ENCODE peak calls at places on chromosomes 5 and 9, in four cellular contexts. One of them, this sample, is unnamed.

GRCh38 chr5:43208658-43209057 is 16.6 kb downstream of the NIM1K start:
- DNase-seq in GM23338: no peak
- DNase-seq in neural progenitor cell: no peak
- DNase-seq in A549: no peak
- DNase-seq in this sample: no peak

GRCh38 chr5:142403583-142403982 is 78.8 kb upstream of the SPRY4 start:
- DNase-seq in GM23338: peak; percentile 65
- DNase-seq in neural progenitor cell: no peak
- DNase-seq in A549: no peak
- DNase-seq in this sample: no peak

GRCh38 chr5:112186401-112186990 is 232.6 kb downstream of the EPB41L4A start:
- DNase-seq in GM23338: peak; percentile 70
- DNase-seq in neural progenitor cell: peak; percentile 55
- DNase-seq in A549: peak; percentile 57
- DNase-seq in this sample: no peak

GRCh38 chr9:76441551-76442322 is 17.2 kb upstream of the GCNT1 start:
- DNase-seq in GM23338: no peak
- DNase-seq in A549: no peak
- DNase-seq in neural progenitor cell: no peak
- DNase-seq in this sample: no peak

GRCh38 chr5:176596689-176597416 is 13.1 kb downstream of the GPRIN1 start:
- DNase-seq in GM23338: peak; percentile 83
- DNase-seq in neural progenitor cell: peak; percentile 79
- DNase-seq in A549: no peak
- DNase-seq in this sample: peak; percentile 76

GRCh38 chr9:129624168-129624759 is 1.7 kb upstream of the NTMT1 start:
- DNase-seq in neural progenitor cell: peak; percentile 83
- DNase-seq in GM23338: peak; percentile 89
- DNase-seq in A549: peak; percentile 61
- DNase-seq in this sample: peak; percentile 84

GRCh38 chr5:61256474-61256873 is 75.6 kb upstream of the ZSWIM6 start:
- DNase-seq in GM23338: no peak
- DNase-seq in neural progenitor cell: no peak
- DNase-seq in A549: no peak
- DNase-seq in this sample: no peak

GRCh38 chr5:62315376-62316049 is 9.5 kb downstream of the KIF2A start:
- DNase-seq in neural progenitor cell: no peak
- DNase-seq in A549: no peak
- DNase-seq in GM23338: no peak
- DNase-seq in this sample: no peak

DNA sequence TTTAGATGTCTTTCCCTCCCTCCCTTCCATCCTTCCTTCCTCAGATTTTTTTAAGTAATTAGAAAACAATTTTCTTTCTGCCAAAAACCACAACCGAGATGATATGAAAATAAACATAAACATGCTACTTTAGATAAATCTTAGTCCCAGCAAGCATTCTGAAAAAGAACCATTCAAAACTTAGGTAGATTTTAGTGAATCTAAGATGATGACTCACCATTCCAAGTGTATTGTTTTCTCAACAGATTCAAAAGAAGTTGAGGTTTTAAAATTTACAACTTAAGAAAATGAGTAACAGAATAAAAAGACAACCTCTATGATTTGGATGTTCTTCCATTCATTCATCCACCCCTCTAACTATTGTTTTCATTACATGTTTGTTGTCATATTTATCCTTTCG is 465.1 kb downstream of the PDE4D start:
- DNase-seq in GM23338: no peak
- DNase-seq in A549: no peak
- DNase-seq in neural progenitor cell: no peak
- DNase-seq in this sample: no peak
- H3K4me2 ChIP-seq in GM23338: no peak overlapping the region
- H3K4me2 ChIP-seq in A549: peak overlapping the region; percentile 10
- H3K4me2 ChIP-seq in neural progenitor cell: no peak overlapping the region
- H3K4me2 ChIP-seq in this sample: no peak overlapping the region

DNA sequence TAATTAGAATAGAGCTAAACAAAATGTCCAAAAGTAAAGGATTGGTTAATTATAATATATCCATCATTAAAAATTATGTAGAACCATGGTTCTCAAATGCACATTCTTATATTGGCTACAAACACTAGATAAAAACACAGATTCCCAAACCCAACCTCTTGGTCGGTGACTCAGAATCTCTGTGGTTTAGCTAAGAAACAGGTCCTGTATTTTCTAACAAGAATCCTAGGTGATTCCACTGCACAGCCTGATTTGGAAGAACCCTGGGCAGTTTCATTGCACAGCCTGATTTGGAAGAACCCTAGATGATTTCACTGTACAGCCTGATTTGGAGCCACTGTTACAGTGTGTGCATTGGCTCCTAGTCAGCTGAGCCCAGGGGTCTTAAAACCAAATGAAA is 67.9 kb downstream of the KIAA1958 start:
- DNase-seq in A549: no peak
- DNase-seq in GM23338: no peak
- DNase-seq in neural progenitor cell: no peak
- DNase-seq in this sample: no peak
- H3K4me2 ChIP-seq in A549: no peak overlapping the region
- H3K4me2 ChIP-seq in GM23338: no peak overlapping the region
- H3K4me2 ChIP-seq in neural progenitor cell: no peak overlapping the region
- H3K4me2 ChIP-seq in this sample: no peak overlapping the region

GRCh38 chr5:143759368-143760136 is 52.4 kb upstream of the HMHB1 start:
- DNase-seq in A549: no peak
- DNase-seq in neural progenitor cell: no peak
- DNase-seq in GM23338: no peak
- DNase-seq in this sample: no peak

GRCh38 chr5:143758750-143759149 is 53.2 kb upstream of the HMHB1 start:
- DNase-seq in A549: no peak
- DNase-seq in GM23338: no peak
- DNase-seq in neural progenitor cell: no peak
- DNase-seq in this sample: no peak

GRCh38 chr5:143757116-143757515 is 54.8 kb upstream of the HMHB1 start:
- DNase-seq in A549: no peak
- DNase-seq in GM23338: no peak
- DNase-seq in neural progenitor cell: no peak
- DNase-seq in this sample: no peak

GRCh38 chr5:143755969-143756368 is 56.0 kb upstream of the HMHB1 start:
- DNase-seq in neural progenitor cell: no peak
- DNase-seq in GM23338: no peak
- DNase-seq in A549: no peak
- DNase-seq in this sample: no peak

DNA sequence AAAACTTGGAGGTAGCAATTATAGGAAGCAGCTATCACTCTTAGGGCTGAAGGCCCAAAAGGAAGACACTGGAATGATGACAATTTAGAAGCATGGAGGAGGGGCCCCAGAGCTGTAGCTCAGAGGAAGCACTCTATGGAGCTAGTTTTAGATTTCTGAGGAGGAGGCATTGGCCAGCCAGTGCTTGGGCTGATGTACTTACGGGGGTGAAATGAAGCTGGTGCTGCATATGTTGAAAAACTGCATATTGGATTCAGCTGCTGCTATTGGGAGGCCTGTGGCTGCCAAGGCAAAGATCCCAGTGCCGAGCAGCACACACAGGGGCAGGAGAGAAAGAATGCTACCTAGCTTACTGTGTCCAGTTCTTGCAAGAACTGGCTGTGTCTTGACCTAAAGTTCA is 53.9 kb upstream of the HMHB1 start:
- DNase-seq in neural progenitor cell: no peak
- DNase-seq in A549: no peak
- DNase-seq in GM23338: no peak
- DNase-seq in this sample: no peak
- H3K4me2 ChIP-seq in neural progenitor cell: no peak overlapping the region
- H3K4me2 ChIP-seq in A549: no peak overlapping the region
- H3K4me2 ChIP-seq in GM23338: no peak overlapping the region
- H3K4me2 ChIP-seq in this sample: no peak overlapping the region

GRCh38 chr9:124475868-124476690 is 25.8 kb downstream of the ADGRD2 start:
- DNase-seq in neural progenitor cell: no peak
- DNase-seq in A549: no peak
- DNase-seq in GM23338: no peak
- DNase-seq in this sample: no peak
- H3K4me2 ChIP-seq in neural progenitor cell: peak overlapping the region; percentile 78
- H3K4me2 ChIP-seq in A549: no peak overlapping the region
- H3K4me2 ChIP-seq in GM23338: no peak overlapping the region
- H3K4me2 ChIP-seq in this sample: no peak overlapping the region

GRCh38 chr5:88140396-88140862 is 128.2 kb downstream of the TMEM161B start:
- DNase-seq in neural progenitor cell: peak; percentile 69
- DNase-seq in A549: no peak
- DNase-seq in GM23338: peak; percentile 94
- DNase-seq in this sample: peak; percentile 91
- H3K4me2 ChIP-seq in neural progenitor cell: peak overlapping the region; percentile 84
- H3K4me2 ChIP-seq in A549: peak overlapping the region; percentile 87
- H3K4me2 ChIP-seq in GM23338: peak overlapping the region; percentile 72
- H3K4me2 ChIP-seq in this sample: peak overlapping the region; percentile 98

GRCh38 chr9:134891016-134891589 is 10.5 kb downstream of the FCN2 start:
- DNase-seq in A549: no peak
- DNase-seq in GM23338: no peak
- DNase-seq in neural progenitor cell: no peak
- DNase-seq in this sample: no peak

GRCh38 chr9:134888603-134889195 is 8.1 kb downstream of the FCN2 start:
- DNase-seq in neural progenitor cell: no peak
- DNase-seq in A549: no peak
- DNase-seq in GM23338: no peak
- DNase-seq in this sample: no peak

GRCh38 chr9:134891713-134892112 is 11.1 kb downstream of the FCN2 start:
- DNase-seq in neural progenitor cell: no peak
- DNase-seq in A549: no peak
- DNase-seq in GM23338: no peak
- DNase-seq in this sample: no peak

GRCh38 chr9:134887686-134888602 is 7.3 kb downstream of the FCN2 start:
- DNase-seq in A549: no peak
- DNase-seq in neural progenitor cell: no peak
- DNase-seq in GM23338: no peak
- DNase-seq in this sample: peak; percentile 25

GRCh38 chr9:134889386-134890214 is 9.0 kb downstream of the FCN2 start:
- DNase-seq in GM23338: no peak
- DNase-seq in A549: no peak
- DNase-seq in neural progenitor cell: no peak
- DNase-seq in this sample: no peak
- H3K4me2 ChIP-seq in GM23338: no peak overlapping the region
- H3K4me2 ChIP-seq in A549: no peak overlapping the region
- H3K4me2 ChIP-seq in neural progenitor cell: no peak overlapping the region
- H3K4me2 ChIP-seq in this sample: no peak overlapping the region

GRCh38 chr5:32711693-32712462 is 757 bp downstream of the NPR3 start:
- DNase-seq in neural progenitor cell: peak; percentile 62
- DNase-seq in A549: peak; percentile 52
- DNase-seq in GM23338: peak; percentile 52
- DNase-seq in this sample: peak; percentile 51
- H3K4me2 ChIP-seq in neural progenitor cell: peak overlapping the region; percentile 93
- H3K4me2 ChIP-seq in A549: peak overlapping the region; percentile 82
- H3K4me2 ChIP-seq in GM23338: peak overlapping the region; percentile 87
- H3K4me2 ChIP-seq in this sample: peak overlapping the region; percentile 85

GRCh38 chr9:107119294-107119693 is 163.8 kb upstream of the RAD23B start:
- DNase-seq in A549: no peak
- DNase-seq in GM23338: no peak
- DNase-seq in neural progenitor cell: no peak
- DNase-seq in this sample: no peak
- H3K4me2 ChIP-seq in A549: no peak overlapping the region
- H3K4me2 ChIP-seq in GM23338: no peak overlapping the region
- H3K4me2 ChIP-seq in neural progenitor cell: no peak overlapping the region
- H3K4me2 ChIP-seq in this sample: no peak overlapping the region

GRCh38 chr5:134813407-134813806 is 32.4 kb upstream of the C5orf24 start:
- DNase-seq in A549: no peak
- DNase-seq in GM23338: no peak
- DNase-seq in neural progenitor cell: no peak
- DNase-seq in this sample: no peak
- H3K4me2 ChIP-seq in A549: no peak overlapping the region
- H3K4me2 ChIP-seq in GM23338: no peak overlapping the region
- H3K4me2 ChIP-seq in neural progenitor cell: no peak overlapping the region
- H3K4me2 ChIP-seq in this sample: no peak overlapping the region

This sample was measured in H9.